ENCODE peak calls at places on chromosomes 1 and 21, in five cellular contexts. One of them, this sample, is unnamed.

GRCh38 chr1:205061665-205062069 is 18.7 kb downstream of the CNTN2 start:
- DNase-seq in fibroblast of lung: peak; percentile 55
- DNase-seq in IMR-90: peak; percentile 52
- DNase-seq in astrocyte: peak; percentile 19
- DNase-seq in H1: peak; percentile 67
- DNase-seq in this sample: peak; percentile 81

GRCh38 chr1:176434200-176434599 is 28.8 kb upstream of the PAPPA2 start:
- DNase-seq in fibroblast of lung: no peak
- DNase-seq in IMR-90: no peak
- DNase-seq in astrocyte: no peak
- DNase-seq in H1: no peak
- DNase-seq in this sample: no peak

GRCh38 chr1:77095231-77095630 is 124.0 kb downstream of the PIGK start:
- DNase-seq in fibroblast of lung: no peak
- DNase-seq in IMR-90: no peak
- DNase-seq in astrocyte: no peak
- DNase-seq in H1: no peak
- DNase-seq in this sample: no peak

GRCh38 chr1:42933610-42934009 is 25.1 kb downstream of the SLC2A1 start:
- DNase-seq in fibroblast of lung: no peak
- DNase-seq in IMR-90: no peak
- DNase-seq in astrocyte: no peak
- DNase-seq in H1: no peak
- DNase-seq in this sample: no peak

GRCh38 chr1:247415423-247416361 is at the start of gene NLRP3:
- DNase-seq in fibroblast of lung: no peak
- DNase-seq in IMR-90: no peak
- DNase-seq in astrocyte: no peak
- DNase-seq in H1: no peak
- DNase-seq in this sample: peak; percentile 71

GRCh38 chr1:69121708-69122107 is 446.0 kb upstream of the LRRC7 start:
- DNase-seq in fibroblast of lung: peak; percentile 62
- DNase-seq in IMR-90: no peak
- DNase-seq in astrocyte: peak; percentile 36
- DNase-seq in H1: no peak
- DNase-seq in this sample: no peak

GRCh38 chr1:244340396-244340795 is 111.3 kb downstream of the ADSS2 start:
- DNase-seq in fibroblast of lung: no peak
- DNase-seq in IMR-90: no peak
- DNase-seq in astrocyte: no peak
- DNase-seq in H1: no peak
- DNase-seq in this sample: no peak

GRCh38 chr1:6423321-6423999 is 1.1 kb upstream of the ESPN start:
- DNase-seq in fibroblast of lung: no peak
- DNase-seq in IMR-90: no peak
- DNase-seq in astrocyte: peak; percentile 48
- DNase-seq in H1: peak; percentile 57
- DNase-seq in this sample: peak; percentile 32

GRCh38 chr1:169307176-169307575 is 60.4 kb downstream of the NME7 start:
- DNase-seq in fibroblast of lung: no peak
- DNase-seq in IMR-90: no peak
- DNase-seq in astrocyte: no peak
- DNase-seq in H1: no peak
- DNase-seq in this sample: no peak

GRCh38 chr1:234755449-234755863 is 145.5 kb upstream of the IRF2BP2 start:
- DNase-seq in fibroblast of lung: peak; percentile 93
- DNase-seq in IMR-90: peak; percentile 95
- DNase-seq in astrocyte: peak; percentile 90
- DNase-seq in H1: no peak
- DNase-seq in this sample: no peak

GRCh38 chr1:117067528-117068370 is 7.6 kb downstream of the TTF2 start:
- DNase-seq in fibroblast of lung: peak; percentile 73
- DNase-seq in IMR-90: peak; percentile 70
- DNase-seq in astrocyte: peak; percentile 33
- DNase-seq in H1: no peak
- DNase-seq in this sample: peak; percentile 21

GRCh38 chr1:145961425-145962156 is 2.8 kb downstream of the ANKRD34A start:
- DNase-seq in fibroblast of lung: no peak
- DNase-seq in IMR-90: no peak
- DNase-seq in astrocyte: no peak
- DNase-seq in H1: no peak
- DNase-seq in this sample: peak; percentile 33

GRCh38 chr1:91874167-91874566 is 11.8 kb downstream of the TGFBR3 start:
- DNase-seq in fibroblast of lung: no peak
- DNase-seq in IMR-90: no peak
- DNase-seq in astrocyte: no peak
- DNase-seq in H1: no peak
- DNase-seq in this sample: no peak

GRCh38 chr1:230431517-230431916 is 5.4 kb upstream of the PGBD5 start:
- DNase-seq in fibroblast of lung: no peak
- DNase-seq in IMR-90: no peak
- DNase-seq in astrocyte: no peak
- DNase-seq in H1: no peak
- DNase-seq in this sample: no peak

GRCh38 chr1:151238467-151238739 is 16.1 kb upstream of the PSMD4 start:
- DNase-seq in fibroblast of lung: peak; percentile 89
- DNase-seq in IMR-90: peak; percentile 96
- DNase-seq in astrocyte: peak; percentile 87
- DNase-seq in H1: no peak
- DNase-seq in this sample: no peak

GRCh38 chr1:106676021-106676420 is 380.5 kb upstream of the PRMT6 start:
- DNase-seq in fibroblast of lung: peak; percentile 74
- DNase-seq in IMR-90: no peak
- DNase-seq in astrocyte: peak; percentile 8
- DNase-seq in H1: no peak
- DNase-seq in this sample: no peak

GRCh38 chr1:192311281-192311680 is 5.5 kb upstream of the RGS21 start:
- DNase-seq in fibroblast of lung: peak; percentile 83
- DNase-seq in IMR-90: peak; percentile 80
- DNase-seq in astrocyte: peak; percentile 27
- DNase-seq in H1: no peak
- DNase-seq in this sample: peak; percentile 41

GRCh38 chr1:210144736-210145135 is 87.9 kb upstream of the SERTAD4 start:
- DNase-seq in fibroblast of lung: no peak
- DNase-seq in IMR-90: no peak
- DNase-seq in astrocyte: no peak
- DNase-seq in H1: no peak
- DNase-seq in this sample: no peak

GRCh38 chr1:5831600-5832335 is 160.5 kb downstream of the NPHP4 start:
- DNase-seq in fibroblast of lung: no peak
- DNase-seq in IMR-90: no peak
- DNase-seq in astrocyte: no peak
- DNase-seq in H1: no peak
- DNase-seq in this sample: no peak

GRCh38 chr1:151416231-151416630 is 16.9 kb downstream of the PSMB4 start:
- DNase-seq in fibroblast of lung: peak; percentile 81
- DNase-seq in IMR-90: peak; percentile 87
- DNase-seq in astrocyte: peak; percentile 9
- DNase-seq in H1: no peak
- DNase-seq in this sample: no peak

GRCh38 chr1:154348429-154349076 is 23.2 kb downstream of the ATP8B2 start:
- DNase-seq in fibroblast of lung: no peak
- DNase-seq in IMR-90: no peak
- DNase-seq in astrocyte: no peak
- DNase-seq in H1: no peak
- DNase-seq in this sample: no peak
- TF ChIP-seq CTCF in fibroblast of lung: no peak
- TF ChIP-seq CTCF in IMR-90: no peak
- TF ChIP-seq CTCF in astrocyte: no peak
- TF ChIP-seq CTCF in H1: no peak
- TF ChIP-seq CTCF in this sample: peak; percentile 31

DNA sequence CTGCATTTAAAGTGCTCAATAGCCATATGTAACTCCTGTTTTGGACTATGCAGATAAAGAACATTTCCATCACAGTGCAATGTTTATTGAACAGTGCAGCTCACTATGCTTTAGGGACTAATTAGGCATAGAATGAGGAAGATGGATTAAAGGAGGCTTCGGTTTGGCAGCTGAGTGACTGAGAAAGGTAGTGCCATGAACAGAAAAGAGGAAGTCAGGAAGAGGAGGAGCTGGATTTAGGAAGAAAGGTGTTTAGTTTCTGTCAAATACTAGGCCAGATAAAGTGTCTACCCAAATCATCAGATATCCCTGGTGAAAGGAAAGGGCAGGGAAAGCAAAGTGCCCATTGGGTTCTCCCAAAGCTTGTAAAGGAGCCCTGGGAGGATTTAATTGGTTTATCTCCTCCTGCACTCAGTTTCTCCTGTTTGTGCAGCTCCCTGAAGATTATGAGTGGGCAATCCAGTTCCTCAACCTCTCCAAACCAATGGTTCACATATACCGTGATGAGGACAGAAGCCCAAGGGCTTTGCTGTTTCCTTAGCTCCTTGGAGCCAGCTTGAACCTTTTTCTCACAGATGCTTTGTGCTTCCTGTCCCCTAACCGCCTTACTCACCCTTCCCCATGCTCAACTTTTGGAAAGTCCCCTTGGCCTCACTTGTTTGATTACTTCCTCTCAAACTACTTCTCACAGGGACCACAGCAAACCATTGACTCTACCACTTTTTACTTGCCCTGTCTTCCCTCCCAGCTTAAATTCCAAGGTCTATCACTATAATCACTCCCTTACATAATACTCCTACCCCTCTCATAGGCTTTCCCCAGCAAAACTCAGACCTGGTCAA is 3.5 kb upstream of the RAP1A start:
- DNase-seq in fibroblast of lung: no peak
- DNase-seq in IMR-90: peak; percentile 32
- DNase-seq in astrocyte: no peak
- DNase-seq in H1: no peak
- DNase-seq in this sample: no peak
- H2AFZ ChIP-seq in fibroblast of lung: no peak overlapping the region
- H2AFZ ChIP-seq in IMR-90: no peak overlapping the region
- H2AFZ ChIP-seq in astrocyte: no peak overlapping the region
- H2AFZ ChIP-seq in H1: peak overlapping the region; percentile 36
- H2AFZ ChIP-seq in this sample: no peak overlapping the region

GRCh38 chr1:189678779-189679178 is 798.9 kb downstream of the BRINP3 start:
- DNase-seq in fibroblast of lung: no peak
- DNase-seq in IMR-90: no peak
- DNase-seq in astrocyte: no peak
- DNase-seq in H1: no peak
- DNase-seq in this sample: no peak

GRCh38 chr1:189669846-189670245 is 807.8 kb downstream of the BRINP3 start:
- DNase-seq in fibroblast of lung: peak; percentile 30
- DNase-seq in IMR-90: peak; percentile 75
- DNase-seq in astrocyte: peak; percentile 42
- DNase-seq in H1: no peak
- DNase-seq in this sample: no peak

GRCh38 chr1:189673223-189673622 is 804.4 kb downstream of the BRINP3 start:
- DNase-seq in fibroblast of lung: no peak
- DNase-seq in IMR-90: no peak
- DNase-seq in astrocyte: no peak
- DNase-seq in H1: no peak
- DNase-seq in this sample: no peak
- TF ChIP-seq CTCF in fibroblast of lung: no peak
- TF ChIP-seq CTCF in IMR-90: no peak
- TF ChIP-seq CTCF in astrocyte: no peak
- TF ChIP-seq CTCF in H1: no peak
- TF ChIP-seq CTCF in this sample: no peak

DNA sequence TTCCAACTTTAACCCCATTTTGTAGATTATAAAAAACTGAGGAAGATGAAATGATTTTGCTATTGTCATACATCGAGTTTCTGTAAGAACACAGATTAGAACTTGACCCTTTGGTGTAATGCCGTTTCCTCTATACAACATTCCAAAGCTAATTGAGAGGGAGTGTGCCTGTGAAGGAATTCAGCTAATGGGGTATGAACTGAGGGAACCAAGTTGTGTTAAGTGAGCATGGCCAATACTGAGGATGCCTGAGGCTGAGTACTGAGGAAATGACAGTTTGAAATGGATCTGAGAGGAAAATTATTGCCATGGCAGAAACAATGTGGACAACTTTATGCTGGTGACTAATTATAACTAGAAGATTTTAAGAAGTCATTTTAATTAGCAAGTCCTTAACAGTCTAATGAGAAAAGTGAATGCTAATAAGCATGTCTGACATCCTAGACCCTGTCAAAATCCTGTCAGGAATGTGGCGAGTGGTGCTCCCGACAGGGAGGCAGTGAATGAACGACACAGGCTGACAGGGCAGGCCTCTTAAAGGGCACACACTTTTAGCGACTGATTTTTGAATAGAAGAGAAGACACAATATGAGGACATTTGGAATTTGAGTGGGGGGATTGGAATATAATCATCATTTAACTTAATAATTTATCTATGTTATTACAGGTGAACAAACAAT is 262.5 kb downstream of the HLX start:
- DNase-seq in fibroblast of lung: peak; percentile 31
- DNase-seq in IMR-90: no peak
- DNase-seq in astrocyte: no peak
- DNase-seq in H1: no peak
- DNase-seq in this sample: no peak
- H2AFZ ChIP-seq in fibroblast of lung: no peak overlapping the region
- H2AFZ ChIP-seq in IMR-90: no peak overlapping the region
- H2AFZ ChIP-seq in astrocyte: no peak overlapping the region
- H2AFZ ChIP-seq in H1: no peak overlapping the region
- H2AFZ ChIP-seq in this sample: no peak overlapping the region

GRCh38 chr21:19109694-19110093 is 706.1 kb upstream of the TMPRSS15 start:
- DNase-seq in fibroblast of lung: no peak
- DNase-seq in IMR-90: no peak
- DNase-seq in astrocyte: no peak
- DNase-seq in H1: no peak
- DNase-seq in this sample: no peak
- TF ChIP-seq CTCF in fibroblast of lung: no peak
- TF ChIP-seq CTCF in IMR-90: no peak
- TF ChIP-seq CTCF in astrocyte: no peak
- TF ChIP-seq CTCF in H1: no peak
- TF ChIP-seq CTCF in this sample: no peak

DNA sequence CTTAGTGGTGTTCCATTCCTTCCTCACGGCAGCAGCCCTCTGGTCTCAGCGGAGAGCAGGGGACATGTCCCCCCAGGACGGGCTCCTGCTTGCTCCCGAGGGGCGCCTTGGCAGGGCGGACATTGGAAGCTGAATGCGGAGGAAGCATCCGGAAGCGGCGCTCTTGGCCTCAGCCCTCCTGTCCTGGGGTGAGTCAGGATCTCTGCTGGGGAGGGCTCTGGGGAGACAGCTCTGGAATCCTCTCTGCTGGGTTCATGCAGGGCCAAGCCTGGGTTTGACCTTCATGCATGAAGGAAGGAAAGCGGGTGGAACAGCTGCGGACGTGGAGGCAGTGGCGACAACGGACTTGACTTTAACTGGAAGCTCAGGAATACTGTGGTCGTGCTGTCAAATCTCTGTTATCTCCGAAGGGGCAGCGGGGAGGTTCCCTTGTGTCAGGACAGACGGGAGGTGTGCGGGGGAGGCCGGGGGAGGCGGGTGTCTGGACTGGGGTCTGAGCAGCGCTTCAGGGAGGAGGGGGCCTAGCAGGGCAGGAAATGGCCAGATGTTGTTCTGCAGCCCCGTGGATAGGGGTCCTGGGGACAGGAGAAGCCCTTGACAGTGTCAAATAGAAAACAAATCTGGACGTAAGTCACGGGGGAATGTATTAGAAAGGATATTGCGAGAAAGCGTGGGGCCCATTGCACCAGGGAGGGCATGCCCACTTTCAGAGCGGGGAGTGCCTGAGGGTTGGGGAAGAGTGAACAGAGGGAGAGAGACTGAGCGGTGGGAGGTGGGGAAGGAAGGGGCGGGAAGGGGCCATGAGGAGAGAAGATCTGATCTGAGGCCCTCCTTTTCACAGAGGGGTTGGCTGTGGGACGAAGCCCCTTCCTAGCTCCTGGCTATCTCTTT is 26.6 kb downstream of the CRYAA start:
- DNase-seq in fibroblast of lung: no peak
- DNase-seq in IMR-90: no peak
- DNase-seq in astrocyte: no peak
- DNase-seq in H1: no peak
- DNase-seq in this sample: no peak
- H2AFZ ChIP-seq in fibroblast of lung: no peak overlapping the region
- H2AFZ ChIP-seq in IMR-90: no peak overlapping the region
- H2AFZ ChIP-seq in astrocyte: peak overlapping the region; percentile 30
- H2AFZ ChIP-seq in H1: no peak overlapping the region
- H2AFZ ChIP-seq in this sample: no peak overlapping the region

GRCh38 chr1:118826669-118827068 is 161.5 kb downstream of the TBX15 start:
- DNase-seq in fibroblast of lung: no peak
- DNase-seq in IMR-90: no peak
- DNase-seq in astrocyte: no peak
- DNase-seq in H1: no peak
- DNase-seq in this sample: no peak
- TF ChIP-seq CTCF in fibroblast of lung: no peak
- TF ChIP-seq CTCF in IMR-90: no peak
- TF ChIP-seq CTCF in astrocyte: no peak
- TF ChIP-seq CTCF in H1: no peak
- TF ChIP-seq CTCF in this sample: no peak

This sample was measured in DND-41.